ENCODE peak calls at places on chromosomes 5 and 9, in seven cellular contexts. W is AG09309; M is neuronal stem cell; V is left ventricle myocardium superior; K is stimulated activated CD4-positive, alpha-beta T cell treated with anti-CD3 and anti-CD28 coated beads, Interleukin-12 subunit alpha, Interleukin-12 subunit beta, amount 100 ng/mL, for 48 hours; U is NCI-H1436; L is iPS DF 6.9. Q is an unnamed sample.

GRCh38 chr5:78672154-78672553 is 23.6 kb upstream of the LHFPL2 start:
- DNase-seq in W (no peak), U (no peak), K (no peak), L (no peak), V (no peak), M (no peak), Q (no peak)

GRCh38 chr9:124242331-124243194 is 15.2 kb upstream of the NEK6 start:
- DNase-seq in V (peak; percentile 47), M (peak; percentile 63), K (no peak), L (no peak), W (no peak), U (no peak), Q (no peak)

GRCh38 chr5:176446884-176447537 is 1.2 kb upstream of the FAF2 start:
- DNase-seq in M (peak; percentile 2), W (no peak), U (no peak), K (no peak), L (no peak), V (no peak), Q (no peak)

GRCh38 chr5:79831910-79832309 is 142.3 kb downstream of the CMYA5 start:
- DNase-seq in U (no peak), M (no peak), K (no peak), L (no peak), W (no peak), V (no peak), Q (no peak)

GRCh38 chr5:95664204-95664786 is 17.7 kb downstream of the RFESD start:
- DNase-seq in W (no peak), M (peak; percentile 11), L (no peak), U (peak; percentile 19), K (peak; percentile 52), V (no peak), Q (no peak)

GRCh38 chr5:52928664-52929063 is 60.5 kb upstream of the ITGA2 start:
- DNase-seq in L (no peak), V (no peak), U (no peak), M (no peak), W (no peak), K (no peak), Q (no peak)

GRCh38 chr5:132257131-132258101 is at the start of gene PDLIM4:
- DNase-seq in K (no peak), M (peak; percentile 71), W (no peak), L (no peak), V (peak; percentile 60), U (no peak), Q (peak; percentile 11)

GRCh38 chr5:77518304-77518703 is 26.2 kb upstream of the WDR41 start:
- DNase-seq in W (no peak), K (no peak), U (peak; percentile 26), M (peak; percentile 3), V (no peak), L (no peak), Q (no peak)

GRCh38 chr5:142808778-142809606 is 38.8 kb downstream of the ARHGAP26 start:
- DNase-seq in M (no peak), V (no peak), L (no peak), W (no peak), U (no peak), K (no peak), Q (no peak)

GRCh38 chr9:81621785-81622243 is 67.5 kb downstream of the TLE1 start:
- DNase-seq in U (peak; percentile 18), K (no peak), M (peak; percentile 89), L (no peak), V (no peak), W (no peak), Q (no peak)

GRCh38 chr9:126690431-126691051 is 76.8 kb downstream of the LMX1B start:
- DNase-seq in L (no peak), U (peak; percentile 37), W (no peak), V (peak; percentile 74), M (no peak), K (peak; percentile 58), Q (no peak)

GRCh38 chr5:80127037-80127642 is 92.0 kb downstream of the THBS4 start:
- DNase-seq in W (peak; percentile 24), L (no peak), U (no peak), V (no peak), K (no peak), M (no peak), Q (no peak)

GRCh38 chr5:43191740-43192557 is at the start of gene NIM1K:
- DNase-seq in M (peak; percentile 65), U (peak; percentile 23), V (peak; percentile 77), W (no peak), L (no peak), K (peak; percentile 19), Q (peak; percentile 90)

GRCh38 chr5:86878250-86878649 is 260.5 kb downstream of the COX7C start:
- DNase-seq in W (no peak), V (no peak), U (no peak), K (no peak), M (no peak), L (no peak), Q (no peak)

GRCh38 chr9:123601828-123602227 is 245.8 kb downstream of the CRB2 start:
- DNase-seq in V (no peak), U (no peak), L (no peak), W (no peak), K (no peak), M (no peak), Q (no peak)

Q was measured in posterior cingulate gyrus.